ENCODE peak calls at places on chromosomes 1 and 21, in eight cellular contexts. One of them, this sample, is unnamed.

GRCh38 chr21:15408089-15408488 is 321.7 kb upstream of the USP25 start:
- DNase-seq in HFF-Myc: no peak
- DNase-seq in brain microvascular endothelial cell: no peak
- DNase-seq in thoracic aorta: no peak
- DNase-seq in endothelial cell: no peak
- DNase-seq in activated T-cell treated with anti-CD3 and anti-CD28 coated beads, Interleukin-2, amount 50 U/mL, for 48 hours: no peak
- DNase-seq in stomach: no peak
- DNase-seq in fibroblast of mammary gland: no peak
- DNase-seq in this sample: no peak

GRCh38 chr1:35062518-35063196 is 16.5 kb upstream of the ZMYM1 start:
- DNase-seq in HFF-Myc: no peak
- DNase-seq in stomach: no peak
- DNase-seq in fibroblast of mammary gland: peak
- DNase-seq in activated T-cell treated with anti-CD3 and anti-CD28 coated beads, Interleukin-2, amount 50 U/mL, for 48 hours: no peak
- DNase-seq in thoracic aorta: no peak
- DNase-seq in endothelial cell: no peak
- DNase-seq in brain microvascular endothelial cell: peak
- DNase-seq in this sample: no peak

GRCh38 chr21:17476006-17476405 is 36.8 kb upstream of the CXADR start:
- DNase-seq in activated T-cell treated with anti-CD3 and anti-CD28 coated beads, Interleukin-2, amount 50 U/mL, for 48 hours: no peak
- DNase-seq in thoracic aorta: no peak
- DNase-seq in brain microvascular endothelial cell: no peak
- DNase-seq in HFF-Myc: no peak
- DNase-seq in endothelial cell: no peak
- DNase-seq in fibroblast of mammary gland: no peak
- DNase-seq in stomach: peak
- DNase-seq in this sample: no peak

GRCh38 chr1:176656257-176656995 is 193.5 kb downstream of the PAPPA2 start:
- DNase-seq in brain microvascular endothelial cell: peak
- DNase-seq in thoracic aorta: peak
- DNase-seq in stomach: no peak
- DNase-seq in endothelial cell: no peak
- DNase-seq in fibroblast of mammary gland: peak
- DNase-seq in activated T-cell treated with anti-CD3 and anti-CD28 coated beads, Interleukin-2, amount 50 U/mL, for 48 hours: no peak
- DNase-seq in HFF-Myc: peak
- DNase-seq in this sample: no peak

GRCh38 chr1:24237046-24237371 is 49.9 kb upstream of the IFNLR1 start:
- DNase-seq in fibroblast of mammary gland: no peak
- DNase-seq in endothelial cell: no peak
- DNase-seq in brain microvascular endothelial cell: no peak
- DNase-seq in stomach: no peak
- DNase-seq in activated T-cell treated with anti-CD3 and anti-CD28 coated beads, Interleukin-2, amount 50 U/mL, for 48 hours: no peak
- DNase-seq in HFF-Myc: no peak
- DNase-seq in thoracic aorta: no peak
- DNase-seq in this sample: no peak

GRCh38 chr1:193944454-193944853 is 758.0 kb upstream of the B3GALT2 start:
- DNase-seq in stomach: no peak
- DNase-seq in endothelial cell: no peak
- DNase-seq in activated T-cell treated with anti-CD3 and anti-CD28 coated beads, Interleukin-2, amount 50 U/mL, for 48 hours: no peak
- DNase-seq in thoracic aorta: no peak
- DNase-seq in HFF-Myc: no peak
- DNase-seq in fibroblast of mammary gland: no peak
- DNase-seq in brain microvascular endothelial cell: no peak
- DNase-seq in this sample: no peak

GRCh38 chr1:3880429-3881190 is 19.5 kb downstream of the C1orf174 start:
- DNase-seq in endothelial cell: no peak
- DNase-seq in thoracic aorta: no peak
- DNase-seq in activated T-cell treated with anti-CD3 and anti-CD28 coated beads, Interleukin-2, amount 50 U/mL, for 48 hours: no peak
- DNase-seq in brain microvascular endothelial cell: no peak
- DNase-seq in stomach: no peak
- DNase-seq in fibroblast of mammary gland: no peak
- DNase-seq in HFF-Myc: no peak
- DNase-seq in this sample: no peak

GRCh38 chr1:46152021-46152420 is 19.6 kb upstream of the PIK3R3 start:
- DNase-seq in stomach: no peak
- DNase-seq in endothelial cell: no peak
- DNase-seq in thoracic aorta: no peak
- DNase-seq in brain microvascular endothelial cell: peak
- DNase-seq in fibroblast of mammary gland: peak
- DNase-seq in HFF-Myc: no peak
- DNase-seq in activated T-cell treated with anti-CD3 and anti-CD28 coated beads, Interleukin-2, amount 50 U/mL, for 48 hours: no peak
- DNase-seq in this sample: no peak

GRCh38 chr1:212237651-212238050 is 47.6 kb upstream of the PPP2R5A start:
- DNase-seq in stomach: no peak
- DNase-seq in brain microvascular endothelial cell: no peak
- DNase-seq in endothelial cell: no peak
- DNase-seq in thoracic aorta: no peak
- DNase-seq in fibroblast of mammary gland: peak
- DNase-seq in HFF-Myc: no peak
- DNase-seq in activated T-cell treated with anti-CD3 and anti-CD28 coated beads, Interleukin-2, amount 50 U/mL, for 48 hours: no peak
- DNase-seq in this sample: no peak

GRCh38 chr1:21655748-21656147 is 13.4 kb downstream of the RAP1GAP start:
- DNase-seq in HFF-Myc: no peak
- DNase-seq in stomach: no peak
- DNase-seq in thoracic aorta: no peak
- DNase-seq in fibroblast of mammary gland: no peak
- DNase-seq in activated T-cell treated with anti-CD3 and anti-CD28 coated beads, Interleukin-2, amount 50 U/mL, for 48 hours: no peak
- DNase-seq in endothelial cell: no peak
- DNase-seq in brain microvascular endothelial cell: no peak
- DNase-seq in this sample: peak

This sample was measured in WTC11.